ENCODE peak calls at places on chromosomes 1 and 21, in eight cellular contexts. D is cardiac muscle cell, F is GM12865, V is BE2C, T is fibroblast of lung, K is neural progenitor cell, B is body of pancreas, R is fibroblast of villous mesenchyme. Y is an unnamed sample.
A peak's percentile ranks its signal among the peaks of the same experiment; 100 is the strongest.

GRCh38 chr1:201190005-201190404 is 619 bp upstream of the IGFN1 start:
- DNase-seq in D (no peak), F (no peak), V (no peak), T (no peak), K (no peak), B (no peak), R (no peak), Y (no peak)

GRCh38 chr21:25790122-25790951 is 55.6 kb downstream of the GABPA start:
- DNase-seq in D (peak; percentile 17), F (peak; percentile 42), V (peak; percentile 40), T (peak; percentile 51), K (peak; percentile 34), B (no peak), R (peak; percentile 69), Y (peak; percentile 26)

GRCh38 chr1:221900678-221901077 is 158.8 kb upstream of the DUSP10 start:
- DNase-seq in D (no peak), F (peak; percentile 19), V (no peak), T (no peak), K (no peak), B (no peak), R (no peak), Y (no peak)

GRCh38 chr1:63730211-63730610 is 43.6 kb upstream of the ROR1 start:
- DNase-seq in D (peak; percentile 36), F (no peak), V (peak; percentile 11), T (no peak), K (no peak), B (no peak), R (peak; percentile 59), Y (no peak)

GRCh38 chr1:46667782-46668760 is at the start of gene ATPAF1:
- DNase-seq in D (peak; percentile 79), F (peak; percentile 90), V (peak; percentile 69), T (peak; percentile 79), K (peak; percentile 89), B (peak; percentile 75), R (peak; percentile 63), Y (peak; percentile 75)

GRCh38 chr1:111045033-111045722 is 81.5 kb upstream of the LRIF1 start:
- DNase-seq in D (no peak), F (peak; percentile 15), V (no peak), T (no peak), K (no peak), B (peak; percentile 51), R (no peak), Y (peak; percentile 63)

GRCh38 chr21:28337319-28337718 is 655.4 kb downstream of the LTN1 start:
- DNase-seq in D (peak; percentile 60), F (peak; percentile 13), V (no peak), T (peak; percentile 86), K (peak; percentile 12), B (no peak), R (peak; percentile 77), Y (peak; percentile 72)

GRCh38 chr1:20402585-20403422 is 83.2 kb downstream of the CAMK2N1 start:
- DNase-seq in D (no peak), F (no peak), V (no peak), T (no peak), K (no peak), B (no peak), R (no peak), Y (no peak)

GRCh38 chr1:217562229-217562878 is 68.5 kb downstream of the GPATCH2 start:
- DNase-seq in D (no peak), F (no peak), V (no peak), T (peak; percentile 87), K (no peak), B (no peak), R (peak; percentile 91), Y (peak; percentile 90)

GRCh38 chr1:158716335-158716734 is 4.2 kb downstream of the OR6K3 start:
- DNase-seq in D (no peak), F (peak; percentile 32), V (no peak), T (no peak), K (no peak), B (no peak), R (no peak), Y (no peak)

GRCh38 chr1:6546326-6546725 is 8.0 kb downstream of the NOL9 start:
- DNase-seq in D (no peak), F (no peak), V (no peak), T (no peak), K (no peak), B (no peak), R (no peak), Y (no peak)

GRCh38 chr21:32719085-32719484 is 8.7 kb downstream of the SYNJ1 start:
- DNase-seq in D (no peak), F (no peak), V (no peak), T (no peak), K (no peak), B (no peak), R (no peak), Y (no peak)

GRCh38 chr1:47592296-47592975 is 154.6 kb downstream of the FOXD2 start:
- DNase-seq in D (no peak), F (no peak), V (no peak), T (no peak), K (no peak), B (no peak), R (no peak), Y (no peak)

GRCh38 chr1:174200746-174201145 is 41.4 kb downstream of the RABGAP1L start:
- DNase-seq in D (no peak), F (no peak), V (no peak), T (no peak), K (no peak), B (no peak), R (no peak), Y (no peak)

GRCh38 chr1:172112573-172112972 is 271.3 kb downstream of the DNM3 start:
- DNase-seq in D (no peak), F (no peak), V (no peak), T (no peak), K (no peak), B (no peak), R (no peak), Y (no peak)

GRCh38 chr21:35010450-35010849 is 38.7 kb downstream of the RUNX1 start:
- DNase-seq in D (no peak), F (no peak), V (no peak), T (no peak), K (no peak), B (no peak), R (no peak), Y (no peak)

DNA sequence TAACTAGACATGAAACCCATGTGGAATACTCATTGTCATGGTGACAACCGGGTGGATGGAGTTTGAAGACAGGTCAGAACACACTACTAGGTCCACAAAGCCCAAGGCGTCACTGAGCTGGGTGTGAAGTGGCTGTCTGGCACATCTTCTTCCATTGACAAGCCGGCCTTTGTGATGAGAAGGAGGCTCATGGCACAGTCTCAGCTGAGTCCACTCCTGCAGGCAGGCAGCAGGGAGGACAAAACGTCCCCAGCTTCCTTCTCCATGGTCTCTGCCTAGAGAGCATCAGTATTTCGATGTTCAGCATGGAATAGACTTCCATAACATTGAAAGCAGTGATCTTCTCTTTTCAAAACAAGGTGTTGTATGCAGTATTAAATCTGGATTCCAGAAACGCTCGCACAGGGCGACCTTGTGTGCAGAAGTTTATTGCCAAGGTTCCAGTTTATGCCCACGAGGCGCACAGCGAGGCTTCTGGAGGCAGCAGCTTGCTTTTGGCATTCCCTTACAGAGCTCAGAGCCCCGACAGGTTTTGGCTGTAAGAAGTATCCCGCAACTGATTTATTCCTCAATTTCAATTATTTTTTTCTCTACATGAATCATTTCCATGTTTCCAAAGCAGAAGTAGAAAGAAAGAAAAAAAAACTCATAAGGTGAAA is 104.3 kb downstream of the SIM2 start:
- DNase-seq in D (no peak), F (no peak), V (no peak), T (no peak), K (no peak), B (no peak), R (no peak), Y (no peak)
- H3K4me3 ChIP-seq in D (no peak overlapping the region), F (no peak overlapping the region), V (no peak overlapping the region), T (no peak overlapping the region), K (no peak overlapping the region), B (no peak overlapping the region), R (no peak overlapping the region), Y (no peak overlapping the region)

DNA sequence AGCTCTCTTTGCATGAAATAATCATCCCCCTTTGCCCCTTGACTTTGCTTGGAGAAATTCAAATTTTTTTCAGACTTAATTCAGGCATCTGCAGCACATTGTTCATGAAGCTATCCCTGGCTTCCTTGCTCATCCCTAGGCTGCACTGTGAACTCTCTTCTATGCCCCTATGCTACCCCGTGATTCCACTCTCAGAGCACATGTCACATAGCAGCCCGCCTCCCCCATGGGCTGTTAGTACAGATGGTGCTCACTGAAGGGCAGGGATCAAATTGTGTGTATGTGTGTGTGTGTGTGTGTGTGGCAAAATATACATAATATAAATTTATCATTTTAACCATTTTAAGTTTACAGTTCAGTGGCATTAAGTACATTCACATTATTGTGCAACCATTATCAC is 69.0 kb upstream of the DAB1 start:
- DNase-seq in D (no peak), F (no peak), V (no peak), T (no peak), K (no peak), B (no peak), R (no peak), Y (no peak)
- H3K4me3 ChIP-seq in D (no peak overlapping the region), F (no peak overlapping the region), V (no peak overlapping the region), T (no peak overlapping the region), K (no peak overlapping the region), B (no peak overlapping the region), R (no peak overlapping the region), Y (no peak overlapping the region)

DNA sequence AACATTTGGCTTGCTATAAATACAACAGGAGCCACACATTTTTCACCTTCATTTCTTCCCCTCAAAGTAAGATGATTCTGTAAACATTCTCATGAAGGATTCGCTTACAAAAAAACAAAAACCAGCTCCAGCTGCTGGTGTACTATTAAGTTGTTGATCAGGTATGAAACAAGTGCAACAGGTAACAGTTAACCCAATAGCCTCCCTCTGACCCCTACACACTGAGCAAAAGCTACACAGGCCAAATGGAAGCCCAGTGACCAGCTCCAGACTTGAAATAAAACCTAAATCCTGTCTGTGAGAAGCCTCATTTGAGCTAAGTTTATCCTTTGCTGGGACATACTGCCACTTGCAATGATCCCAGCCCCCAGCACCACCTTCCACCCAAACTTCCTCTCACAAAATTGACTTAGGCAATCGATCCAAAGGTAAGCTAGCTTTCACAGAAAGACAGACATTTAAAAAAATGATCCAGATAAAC is 991 bp downstream of the TIAM1 start:
- DNase-seq in D (no peak), F (no peak), V (no peak), T (no peak), K (no peak), B (no peak), R (no peak), Y (no peak)
- H3K4me3 ChIP-seq in D (peak overlapping the region; percentile 38), F (no peak overlapping the region), V (no peak overlapping the region), T (peak overlapping the region; percentile 47), K (peak overlapping the region; percentile 69), B (no peak overlapping the region), R (peak overlapping the region; percentile 52), Y (no peak overlapping the region)

GRCh38 chr1:16921391-16922185 is at the start of gene CROCC:
- DNase-seq in D (peak; percentile 66), F (no peak), V (peak; percentile 67), T (peak; percentile 22), K (peak; percentile 94), B (peak; percentile 85), R (peak; percentile 64), Y (no peak)

GRCh38 chr1:16922466-16922865 is 735 bp downstream of the CROCC start:
- DNase-seq in D (no peak), F (no peak), V (no peak), T (no peak), K (no peak), B (no peak), R (no peak), Y (no peak)

GRCh38 chr1:16924216-16924918 is 2.6 kb downstream of the CROCC start:
- DNase-seq in D (no peak), F (no peak), V (no peak), T (no peak), K (no peak), B (no peak), R (no peak), Y (no peak)

GRCh38 chr1:16920951-16921350 is 780 bp upstream of the CROCC start:
- DNase-seq in D (no peak), F (no peak), V (no peak), T (no peak), K (no peak), B (no peak), R (no peak), Y (no peak)

GRCh38 chr1:16922885-16923431 is 1.2 kb downstream of the CROCC start:
- DNase-seq in D (no peak), F (no peak), V (no peak), T (no peak), K (no peak), B (peak; percentile 88), R (no peak), Y (no peak)
- H3K4me3 ChIP-seq in D (no peak overlapping the region), F (no peak overlapping the region), V (no peak overlapping the region), T (no peak overlapping the region), K (peak overlapping the region; percentile 64), B (no peak overlapping the region), R (no peak overlapping the region), Y (no peak overlapping the region)